ENCODE peak calls at places on chromosomes 1 and 21, in nine cellular contexts. Y is endothelial cell, Z is foreskin fibroblast, T is body of pancreas, L is A549, D is progenitor cell of endocrine pancreas, K is H9, W is right lobe of liver, A is fibroblast of lung. I is an unnamed sample.

GRCh38 chr21:45870851-45871615 is 110.5 kb upstream of the COL6A1 start:
- DNase-seq in D (no peak), K (peak; percentile 17), T (no peak), L (no peak), Y (no peak), Z (no peak), A (no peak), W (peak; percentile 16), I (no peak)

GRCh38 chr1:221884821-221885220 is 142.9 kb upstream of the DUSP10 start:
- DNase-seq in D (no peak), Y (no peak), L (no peak), T (no peak), Z (no peak), A (no peak), K (no peak), W (no peak), I (peak; percentile 78)

GRCh38 chr1:58785424-58786058 is 1.7 kb upstream of the JUN start:
- DNase-seq in L (no peak), Y (no peak), D (peak; percentile 29), Z (no peak), A (peak; percentile 63), W (peak; percentile 66), T (peak; percentile 89), K (peak; percentile 71), I (peak; percentile 76)

GRCh38 chr1:110087812-110088738 is 17.6 kb upstream of the ALX3 start:
- DNase-seq in T (peak; percentile 67), L (peak; percentile 35), K (peak; percentile 52), Z (peak; percentile 54), W (no peak), Y (peak; percentile 77), D (peak; percentile 43), A (peak; percentile 53), I (peak; percentile 79)

GRCh38 chr1:221912230-221912629 is 170.3 kb upstream of the DUSP10 start:
- DNase-seq in W (no peak), D (no peak), L (no peak), Z (no peak), K (no peak), A (no peak), Y (no peak), T (no peak), I (no peak)

GRCh38 chr1:157419845-157420542 is 132.3 kb downstream of the FCRL5 start:
- DNase-seq in A (no peak), Z (no peak), D (no peak), L (no peak), K (no peak), T (no peak), Y (no peak), W (no peak), I (no peak)

GRCh38 chr1:36576677-36577076 is 94.0 kb upstream of the CSF3R start:
- DNase-seq in L (no peak), W (no peak), Z (no peak), Y (no peak), D (no peak), K (peak; percentile 46), T (no peak), A (no peak), I (no peak)

GRCh38 chr1:189678779-189679178 is 798.9 kb downstream of the BRINP3 start:
- DNase-seq in A (no peak), T (no peak), D (no peak), Z (no peak), K (no peak), W (no peak), Y (no peak), L (no peak), I (peak; percentile 19)

GRCh38 chr1:11790101-11790879 is 15.5 kb downstream of the MTHFR start:
- DNase-seq in K (no peak), L (no peak), Y (no peak), D (no peak), W (no peak), Z (no peak), A (no peak), T (no peak), I (no peak)

GRCh38 chr1:200314085-200314750 is 95.6 kb downstream of the ZNF281 start:
- DNase-seq in D (no peak), L (peak; percentile 88), T (no peak), A (peak; percentile 59), Z (peak; percentile 66), K (no peak), Y (no peak), W (no peak), I (peak; percentile 77)

GRCh38 chr1:10785855-10786638 is 10.4 kb downstream of the CASZ1 start:
- DNase-seq in A (no peak), Y (no peak), K (no peak), W (peak; percentile 7), Z (no peak), T (no peak), L (no peak), D (no peak), I (no peak)

GRCh38 chr1:218350909-218351616 is 5.9 kb downstream of the TGFB2 start:
- DNase-seq in K (no peak), W (no peak), Y (no peak), D (no peak), L (no peak), A (peak; percentile 79), T (no peak), Z (peak; percentile 14), I (peak; percentile 90)

GRCh38 chr1:106049595-106049994 is 1006.9 kb upstream of the PRMT6 start:
- DNase-seq in A (no peak), L (no peak), Y (no peak), T (no peak), K (no peak), W (no peak), Z (no peak), D (no peak), I (no peak)

GRCh38 chr1:179310721-179311120 is 17.1 kb downstream of the SOAT1 start:
- DNase-seq in L (peak; percentile 32), T (no peak), Z (peak; percentile 84), W (no peak), K (no peak), D (no peak), A (peak; percentile 91), Y (no peak), I (peak; percentile 87)

GRCh38 chr1:15403962-15404580 is 5.6 kb upstream of the EFHD2 start:
- DNase-seq in K (no peak), D (no peak), T (no peak), A (no peak), W (no peak), Y (no peak), Z (no peak), L (no peak), I (no peak)

GRCh38 chr1:193229136-193229535 is 42.7 kb upstream of the B3GALT2 start:
- DNase-seq in Z (peak; percentile 3), K (no peak), A (peak; percentile 60), Y (no peak), T (no peak), L (peak; percentile 6), D (no peak), W (no peak), I (peak; percentile 12)

GRCh38 chr1:116972676-116973035 is 28.9 kb upstream of the CD101 start:
- DNase-seq in T (no peak), W (no peak), K (no peak), D (no peak), L (no peak), A (no peak), Y (no peak), Z (no peak), I (no peak)

GRCh38 chr1:114756949-114757454 is 782 bp downstream of the CSDE1 start:
- DNase-seq in W (peak; percentile 54), Y (peak; percentile 30), Z (peak; percentile 59), A (peak; percentile 57), D (peak; percentile 12), K (no peak), L (peak; percentile 11), T (peak; percentile 27), I (peak; percentile 66)

GRCh38 chr1:85333186-85333585 is 56.8 kb upstream of the BCL10 start:
- DNase-seq in W (no peak), A (no peak), Z (no peak), L (no peak), T (no peak), D (no peak), Y (no peak), K (no peak), I (no peak)

GRCh38 chr1:85332575-85332974 is 56.1 kb upstream of the BCL10 start:
- DNase-seq in Y (no peak), A (no peak), D (no peak), L (no peak), T (no peak), K (no peak), Z (no peak), W (no peak), I (no peak)

GRCh38 chr1:85330206-85330605 is 53.8 kb upstream of the BCL10 start:
- DNase-seq in Z (peak; percentile 85), D (no peak), L (peak; percentile 79), W (no peak), A (peak; percentile 69), T (no peak), K (no peak), Y (no peak), I (peak; percentile 86)

GRCh38 chr1:85328713-85329376 is 52.4 kb upstream of the BCL10 start:
- DNase-seq in T (peak; percentile 44), W (no peak), L (peak; percentile 92), Y (peak; percentile 38), Z (peak; percentile 97), D (no peak), K (peak; percentile 67), A (peak; percentile 89), I (peak; percentile 98)

GRCh38 chr1:85330711-85331290 is 54.4 kb upstream of the BCL10 start:
- DNase-seq in Y (no peak), K (no peak), Z (peak; percentile 99), W (no peak), D (no peak), T (peak; percentile 47), L (no peak), A (peak; percentile 94), I (peak; percentile 77)
- TF ChIP-seq CTCF in Y (no peak), K (no peak), Z (no peak), W (no peak), D (no peak), T (no peak), L (no peak), A (peak; percentile 10), I (no peak)

DNA sequence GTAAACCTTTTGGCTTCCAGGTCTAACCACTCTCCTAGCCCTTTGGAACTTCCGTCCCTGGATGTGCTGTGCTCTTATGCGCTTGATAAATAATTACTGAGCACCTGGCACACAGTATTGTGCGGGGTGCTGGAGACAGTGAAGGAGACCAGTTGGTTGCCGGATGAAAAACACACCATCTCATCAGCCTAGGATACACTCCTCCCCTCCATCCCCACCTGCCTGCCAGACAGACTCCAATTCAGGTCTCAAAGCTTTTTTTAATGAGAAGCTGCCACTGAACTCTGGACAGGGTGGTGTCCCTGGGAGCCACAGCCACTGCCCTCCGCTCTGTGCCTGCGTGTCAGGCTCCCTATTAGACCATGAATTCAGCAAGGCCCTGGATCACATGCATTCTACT is 9.2 kb downstream of the GNB1 start:
- DNase-seq in K (no peak), L (no peak), Y (no peak), T (peak; percentile 21), D (no peak), A (no peak), W (no peak), Z (no peak), I (no peak)
- TF ChIP-seq CTCF in K (no peak), L (no peak), Y (no peak), T (no peak), D (no peak), A (no peak), W (no peak), Z (no peak), I (no peak)

GRCh38 chr1:46445773-46446256 is 43.8 kb upstream of the DMBX1 start:
- DNase-seq in W (no peak), Z (no peak), L (no peak), A (no peak), Y (no peak), T (no peak), D (no peak), K (no peak), I (no peak)
- TF ChIP-seq CTCF in W (no peak), Z (no peak), L (no peak), A (peak; percentile 23), Y (no peak), T (no peak), D (no peak), K (peak; percentile 27), I (peak; percentile 28)

GRCh38 chr1:167060141-167061072 is 29.8 kb downstream of the GPA33 start:
- DNase-seq in D (no peak), L (peak; percentile 18), K (peak; percentile 59), A (no peak), Y (no peak), T (no peak), W (no peak), Z (no peak), I (peak; percentile 30)
- TF ChIP-seq CTCF in D (peak; percentile 36), L (no peak), K (peak; percentile 54), A (peak; percentile 24), Y (peak; percentile 14), T (no peak), W (no peak), Z (no peak), I (peak; percentile 62)